ENCODE peak calls at places on chromosomes 4 and X, in eight cellular contexts. One of them, this sample, is unnamed.

GRCh38 chr4:3263053-3263958 is 14.3 kb downstream of the MSANTD1 start:
- DNase-seq in HT-29: no peak
- DNase-seq in GM23338: no peak
- DNase-seq in Right ventricle myocardium superior: peak
- DNase-seq in hippocampal formation: no peak
- DNase-seq in fibroblast of mammary gland: no peak
- DNase-seq in NCI-H1436: no peak
- DNase-seq in tibial nerve: no peak
- DNase-seq in this sample: no peak

GRCh38 chrX:138710311-138710791 is 1.2 kb downstream of the FGF13 start:
- DNase-seq in HT-29: no peak
- DNase-seq in GM23338: no peak
- DNase-seq in Right ventricle myocardium superior: peak
- DNase-seq in hippocampal formation: no peak
- DNase-seq in fibroblast of mammary gland: no peak
- DNase-seq in NCI-H1436: no peak
- DNase-seq in tibial nerve: no peak
- DNase-seq in this sample: no peak

GRCh38 chr4:186149872-186150271 is 41.5 kb upstream of the CYP4V2 start:
- DNase-seq in HT-29: peak
- DNase-seq in GM23338: peak
- DNase-seq in Right ventricle myocardium superior: peak
- DNase-seq in hippocampal formation: peak
- DNase-seq in fibroblast of mammary gland: peak
- DNase-seq in NCI-H1436: peak
- DNase-seq in tibial nerve: peak
- DNase-seq in this sample: peak

GRCh38 chrX:154459843-154460242 is 1.8 kb downstream of the PLXNA3 start:
- DNase-seq in HT-29: no peak
- DNase-seq in GM23338: no peak
- DNase-seq in Right ventricle myocardium superior: no peak
- DNase-seq in hippocampal formation: no peak
- DNase-seq in fibroblast of mammary gland: no peak
- DNase-seq in NCI-H1436: no peak
- DNase-seq in tibial nerve: no peak
- DNase-seq in this sample: no peak

GRCh38 chrX:79270401-79270800 is 96.7 kb downstream of the ITM2A start:
- DNase-seq in HT-29: peak
- DNase-seq in GM23338: peak
- DNase-seq in Right ventricle myocardium superior: peak
- DNase-seq in hippocampal formation: no peak
- DNase-seq in fibroblast of mammary gland: peak
- DNase-seq in NCI-H1436: no peak
- DNase-seq in tibial nerve: no peak
- DNase-seq in this sample: no peak

GRCh38 chr4:112031712-112032328 is 113.4 kb upstream of the FAM241A start:
- DNase-seq in HT-29: peak
- DNase-seq in GM23338: peak
- DNase-seq in Right ventricle myocardium superior: no peak
- DNase-seq in hippocampal formation: peak
- DNase-seq in fibroblast of mammary gland: peak
- DNase-seq in NCI-H1436: peak
- DNase-seq in tibial nerve: no peak
- DNase-seq in this sample: peak

GRCh38 chr4:153260553-153261306 is 56.5 kb downstream of the TRIM2 start:
- DNase-seq in HT-29: no peak
- DNase-seq in GM23338: peak
- DNase-seq in Right ventricle myocardium superior: no peak
- DNase-seq in hippocampal formation: no peak
- DNase-seq in fibroblast of mammary gland: peak
- DNase-seq in NCI-H1436: no peak
- DNase-seq in tibial nerve: no peak
- DNase-seq in this sample: peak

GRCh38 chr4:51885371-51885770 is 42.4 kb downstream of the DCUN1D4 start:
- DNase-seq in HT-29: peak
- DNase-seq in GM23338: peak
- DNase-seq in Right ventricle myocardium superior: no peak
- DNase-seq in hippocampal formation: no peak
- DNase-seq in fibroblast of mammary gland: peak
- DNase-seq in NCI-H1436: no peak
- DNase-seq in tibial nerve: no peak
- DNase-seq in this sample: peak

GRCh38 chrX:106919932-106920452 is at the start of gene CLDN2:
- DNase-seq in HT-29: no peak
- DNase-seq in GM23338: peak
- DNase-seq in Right ventricle myocardium superior: no peak
- DNase-seq in hippocampal formation: no peak
- DNase-seq in fibroblast of mammary gland: no peak
- DNase-seq in NCI-H1436: no peak
- DNase-seq in tibial nerve: no peak
- DNase-seq in this sample: no peak

GRCh38 chr4:147754037-147754445 is 22.2 kb downstream of the ARHGAP10 start:
- DNase-seq in HT-29: no peak
- DNase-seq in GM23338: peak
- DNase-seq in Right ventricle myocardium superior: no peak
- DNase-seq in hippocampal formation: no peak
- DNase-seq in fibroblast of mammary gland: peak
- DNase-seq in NCI-H1436: no peak
- DNase-seq in tibial nerve: no peak
- DNase-seq in this sample: peak

GRCh38 chr4:35793045-35793722 is 451.1 kb downstream of the ARAP2 start:
- DNase-seq in HT-29: no peak
- DNase-seq in GM23338: no peak
- DNase-seq in Right ventricle myocardium superior: no peak
- DNase-seq in hippocampal formation: no peak
- DNase-seq in fibroblast of mammary gland: no peak
- DNase-seq in NCI-H1436: no peak
- DNase-seq in tibial nerve: no peak
- DNase-seq in this sample: no peak

GRCh38 chrX:37380920-37381319 is 31.8 kb downstream of the PRRG1 start:
- DNase-seq in HT-29: peak
- DNase-seq in GM23338: no peak
- DNase-seq in Right ventricle myocardium superior: no peak
- DNase-seq in hippocampal formation: no peak
- DNase-seq in fibroblast of mammary gland: peak
- DNase-seq in NCI-H1436: no peak
- DNase-seq in tibial nerve: no peak
- DNase-seq in this sample: peak

GRCh38 chr4:146916479-146917076 is 29.1 kb downstream of the TTC29 start:
- DNase-seq in HT-29: peak
- DNase-seq in GM23338: peak
- DNase-seq in Right ventricle myocardium superior: no peak
- DNase-seq in hippocampal formation: peak
- DNase-seq in fibroblast of mammary gland: peak
- DNase-seq in NCI-H1436: peak
- DNase-seq in tibial nerve: no peak
- DNase-seq in this sample: peak

GRCh38 chrX:148933881-148934280 is 433.5 kb downstream of the AFF2 start:
- DNase-seq in HT-29: no peak
- DNase-seq in GM23338: no peak
- DNase-seq in Right ventricle myocardium superior: no peak
- DNase-seq in hippocampal formation: no peak
- DNase-seq in fibroblast of mammary gland: no peak
- DNase-seq in NCI-H1436: no peak
- DNase-seq in tibial nerve: no peak
- DNase-seq in this sample: no peak

GRCh38 chr4:5568931-5569330 is 139.4 kb downstream of the EVC2 start:
- DNase-seq in HT-29: no peak
- DNase-seq in GM23338: no peak
- DNase-seq in Right ventricle myocardium superior: no peak
- DNase-seq in hippocampal formation: no peak
- DNase-seq in fibroblast of mammary gland: no peak
- DNase-seq in NCI-H1436: no peak
- DNase-seq in tibial nerve: no peak
- DNase-seq in this sample: no peak

GRCh38 chr4:151184523-151185458 is 85.4 kb downstream of the RPS3A start:
- DNase-seq in HT-29: peak
- DNase-seq in GM23338: no peak
- DNase-seq in Right ventricle myocardium superior: no peak
- DNase-seq in hippocampal formation: no peak
- DNase-seq in fibroblast of mammary gland: peak
- DNase-seq in NCI-H1436: no peak
- DNase-seq in tibial nerve: no peak
- DNase-seq in this sample: peak

GRCh38 chr4:3684546-3684945 is 81.6 kb upstream of the ADRA2C start:
- DNase-seq in HT-29: no peak
- DNase-seq in GM23338: no peak
- DNase-seq in Right ventricle myocardium superior: no peak
- DNase-seq in hippocampal formation: no peak
- DNase-seq in fibroblast of mammary gland: no peak
- DNase-seq in NCI-H1436: no peak
- DNase-seq in tibial nerve: no peak
- DNase-seq in this sample: no peak

GRCh38 chrX:103329991-103330390 is at the start of gene TCEAL7:
- DNase-seq in HT-29: no peak
- DNase-seq in GM23338: peak
- DNase-seq in Right ventricle myocardium superior: peak
- DNase-seq in hippocampal formation: peak
- DNase-seq in fibroblast of mammary gland: peak
- DNase-seq in NCI-H1436: no peak
- DNase-seq in tibial nerve: no peak
- DNase-seq in this sample: peak

GRCh38 chr4:102420563-102421221 is 75.4 kb upstream of the SLC39A8 start:
- DNase-seq in HT-29: peak
- DNase-seq in GM23338: peak
- DNase-seq in Right ventricle myocardium superior: no peak
- DNase-seq in hippocampal formation: no peak
- DNase-seq in fibroblast of mammary gland: peak
- DNase-seq in NCI-H1436: no peak
- DNase-seq in tibial nerve: no peak
- DNase-seq in this sample: peak

GRCh38 chrX:48676893-48677270 is 6.7 kb upstream of the WAS start:
- DNase-seq in HT-29: peak
- DNase-seq in GM23338: peak
- DNase-seq in Right ventricle myocardium superior: peak
- DNase-seq in hippocampal formation: no peak
- DNase-seq in fibroblast of mammary gland: no peak
- DNase-seq in NCI-H1436: no peak
- DNase-seq in tibial nerve: no peak
- DNase-seq in this sample: no peak

GRCh38 chrX:150316564-150316963 is 46.6 kb upstream of the MAMLD1 start:
- DNase-seq in HT-29: no peak
- DNase-seq in GM23338: no peak
- DNase-seq in Right ventricle myocardium superior: peak
- DNase-seq in hippocampal formation: no peak
- DNase-seq in fibroblast of mammary gland: no peak
- DNase-seq in NCI-H1436: no peak
- DNase-seq in tibial nerve: no peak
- DNase-seq in this sample: no peak

GRCh38 chrX:100606753-100607152 is 22.0 kb downstream of the TNMD start:
- DNase-seq in HT-29: no peak
- DNase-seq in GM23338: no peak
- DNase-seq in Right ventricle myocardium superior: no peak
- DNase-seq in hippocampal formation: no peak
- DNase-seq in fibroblast of mammary gland: no peak
- DNase-seq in NCI-H1436: no peak
- DNase-seq in tibial nerve: no peak
- DNase-seq in this sample: no peak

GRCh38 chr4:122489061-122489460 is 32.5 kb upstream of the IL2 start:
- DNase-seq in HT-29: no peak
- DNase-seq in GM23338: no peak
- DNase-seq in Right ventricle myocardium superior: no peak
- DNase-seq in hippocampal formation: no peak
- DNase-seq in fibroblast of mammary gland: no peak
- DNase-seq in NCI-H1436: no peak
- DNase-seq in tibial nerve: no peak
- DNase-seq in this sample: no peak

GRCh38 chr4:86220137-86220536 is 139.7 kb downstream of the MAPK10 start:
- DNase-seq in HT-29: no peak
- DNase-seq in GM23338: no peak
- DNase-seq in Right ventricle myocardium superior: no peak
- DNase-seq in hippocampal formation: no peak
- DNase-seq in fibroblast of mammary gland: peak
- DNase-seq in NCI-H1436: no peak
- DNase-seq in tibial nerve: no peak
- DNase-seq in this sample: peak

GRCh38 chr4:141686146-141686775 is 49.9 kb downstream of the IL15 start:
- DNase-seq in HT-29: peak
- DNase-seq in GM23338: no peak
- DNase-seq in Right ventricle myocardium superior: no peak
- DNase-seq in hippocampal formation: no peak
- DNase-seq in fibroblast of mammary gland: peak
- DNase-seq in NCI-H1436: no peak
- DNase-seq in tibial nerve: no peak
- DNase-seq in this sample: peak

GRCh38 chr4:16032382-16032743 is 51.5 kb downstream of the PROM1 start:
- DNase-seq in HT-29: no peak
- DNase-seq in GM23338: no peak
- DNase-seq in Right ventricle myocardium superior: no peak
- DNase-seq in hippocampal formation: no peak
- DNase-seq in fibroblast of mammary gland: no peak
- DNase-seq in NCI-H1436: no peak
- DNase-seq in tibial nerve: no peak
- DNase-seq in this sample: no peak

GRCh38 chrX:68249904-68250303 is 183.4 kb downstream of the OPHN1 start:
- DNase-seq in HT-29: no peak
- DNase-seq in GM23338: no peak
- DNase-seq in Right ventricle myocardium superior: no peak
- DNase-seq in hippocampal formation: no peak
- DNase-seq in fibroblast of mammary gland: no peak
- DNase-seq in NCI-H1436: no peak
- DNase-seq in tibial nerve: no peak
- DNase-seq in this sample: no peak

GRCh38 chrX:9184231-9184630 is 150.3 kb upstream of the FAM9B start:
- DNase-seq in HT-29: no peak
- DNase-seq in GM23338: no peak
- DNase-seq in Right ventricle myocardium superior: no peak
- DNase-seq in hippocampal formation: no peak
- DNase-seq in fibroblast of mammary gland: no peak
- DNase-seq in NCI-H1436: no peak
- DNase-seq in tibial nerve: no peak
- DNase-seq in this sample: no peak

GRCh38 chrX:104510801-104511200 is 55.2 kb upstream of the IL1RAPL2 start:
- DNase-seq in HT-29: no peak
- DNase-seq in GM23338: no peak
- DNase-seq in Right ventricle myocardium superior: no peak
- DNase-seq in hippocampal formation: no peak
- DNase-seq in fibroblast of mammary gland: no peak
- DNase-seq in NCI-H1436: no peak
- DNase-seq in tibial nerve: no peak
- DNase-seq in this sample: no peak